ENCODE peak calls at places on chromosomes 3 and 15, in eight cellular contexts. Z is H7; N is endothelial cell; R is Daoy; Y is ACHN; S is activated CD8-positive, alpha-beta T cell treated with anti-CD3 and anti-CD28 coated beads, Interleukin-2, amount 10 ng/mL, durations not matched to agents 7 days and 5 days; H is cardiac fibroblast; L is mucosa of gallbladder. V is an unnamed sample.

GRCh38 chr3:133466531-133467386 is 66.9 kb downstream of the BFSP2 start:
- DNase-seq in Z (no peak), N (no peak), R (no peak), Y (no peak), S (no peak), H (no peak), L (no peak), V (no peak)

GRCh38 chr3:105813710-105814109 is 55.1 kb downstream of the CBLB start:
- DNase-seq in Z (no peak), N (no peak), R (no peak), Y (no peak), S (no peak), H (no peak), L (no peak), V (no peak)

GRCh38 chr15:57921371-57921770 is 144.1 kb downstream of the ALDH1A2 start:
- DNase-seq in Z (no peak), N (no peak), R (no peak), Y (no peak), S (no peak), H (peak), L (no peak), V (no peak)

GRCh38 chr3:52145736-52146110 is 8.5 kb downstream of the POC1A start:
- DNase-seq in Z (no peak), N (no peak), R (no peak), Y (no peak), S (no peak), H (no peak), L (no peak), V (no peak)

GRCh38 chr15:82882250-82882928 is 70.1 kb downstream of the HOMER2 start:
- DNase-seq in Z (no peak), N (no peak), R (no peak), Y (no peak), S (no peak), H (no peak), L (no peak), V (no peak)

GRCh38 chr3:47381317-47382157 is 716 bp downstream of the PTPN23 start:
- DNase-seq in Z (peak), N (peak), R (peak), Y (peak), S (peak), H (peak), L (peak), V (peak)

GRCh38 chr15:60120100-60120499 is 116.0 kb downstream of the FOXB1 start:
- DNase-seq in Z (no peak), N (no peak), R (no peak), Y (no peak), S (no peak), H (no peak), L (no peak), V (no peak)

GRCh38 chr15:51499379-51499976 is 123.1 kb downstream of the DMXL2 start:
- DNase-seq in Z (peak), N (no peak), R (peak), Y (peak), S (no peak), H (peak), L (no peak), V (no peak)

GRCh38 chr3:144708437-144708836 is 736.8 kb downstream of the DIPK2A start:
- DNase-seq in Z (no peak), N (no peak), R (no peak), Y (no peak), S (no peak), H (no peak), L (no peak), V (no peak)

GRCh38 chr3:23751485-23751811 is 54.3 kb upstream of the UBE2E1 start:
- DNase-seq in Z (peak), N (peak), R (peak), Y (no peak), S (no peak), H (peak), L (no peak), V (no peak)

GRCh38 chr3:32951410-32951811 is at the start of gene CCR4:
- DNase-seq in Z (no peak), N (no peak), R (no peak), Y (no peak), S (peak), H (peak), L (no peak), V (peak)

GRCh38 chr3:162597221-162597620 is 1100.6 kb downstream of the OTOL1 start:
- DNase-seq in Z (no peak), N (no peak), R (no peak), Y (no peak), S (no peak), H (no peak), L (no peak), V (no peak)

GRCh38 chr3:179750720-179751328 is 98.0 kb downstream of the USP13 start:
- DNase-seq in Z (no peak), N (peak), R (no peak), Y (peak), S (peak), H (peak), L (no peak), V (no peak)

GRCh38 chr3:8480699-8481098 is 20.9 kb upstream of the LMCD1 start:
- DNase-seq in Z (no peak), N (no peak), R (no peak), Y (no peak), S (no peak), H (no peak), L (no peak), V (no peak)

GRCh38 chr3:173199568-173199967 is 58.5 kb upstream of the SPATA16 start:
- DNase-seq in Z (no peak), N (no peak), R (no peak), Y (no peak), S (no peak), H (no peak), L (no peak), V (no peak)

GRCh38 chr3:33831053-33831452 is 32.6 kb downstream of the PDCD6IP start:
- DNase-seq in Z (no peak), N (no peak), R (no peak), Y (no peak), S (no peak), H (peak), L (no peak), V (no peak)

GRCh38 chr3:126746395-126747177 is 42.5 kb downstream of the CHCHD6 start:
- DNase-seq in Z (no peak), N (no peak), R (peak), Y (peak), S (no peak), H (peak), L (peak), V (no peak)